ENCODE peak calls at places on chromosome 11, in ten cellular contexts. R is mammary epithelial cell; N is stomach; M is astrocyte; D is heart left ventricle; T is naive thymus-derived CD4-positive, alpha-beta T cell; F is heart right ventricle; G is mesendoderm; Z is ovary; H is hepatocyte. O is an unnamed sample.

GRCh38 chr11:617912-618682 is 2.3 kb upstream of the IRF7 start:
- DNase-seq in F (no peak), D (no peak), G (no peak), H (no peak), M (no peak), N (no peak), T (no peak), Z (peak; percentile 47), R (no peak), O (no peak)

GRCh38 chr11:60953781-60954180 is 1.8 kb upstream of the SLC15A3 start:
- DNase-seq in Z (no peak), R (no peak), D (no peak), F (no peak), H (no peak), N (no peak), M (peak; percentile 12), T (no peak), G (peak; percentile 6), O (peak; percentile 38)

GRCh38 chr11:130606781-130607511 is 158.5 kb downstream of the ADAMTS15 start:
- DNase-seq in D (no peak), N (no peak), Z (peak; percentile 69), G (no peak), F (no peak), H (peak; percentile 48), T (no peak), R (no peak), M (no peak), O (no peak)

GRCh38 chr11:107898270-107898669 is 30.0 kb upstream of the RAB39A start:
- DNase-seq in T (no peak), G (peak; percentile 51), F (no peak), Z (no peak), R (peak; percentile 35), M (peak; percentile 26), H (peak; percentile 26), N (no peak), D (no peak), O (peak; percentile 2)

GRCh38 chr11:57474017-57474750 is 13.9 kb downstream of the RTN4RL2 start:
- DNase-seq in T (no peak), N (no peak), R (no peak), F (no peak), D (no peak), G (no peak), Z (no peak), H (no peak), M (no peak), O (no peak)

GRCh38 chr11:113603277-113604059 is 102.6 kb downstream of the TMPRSS5 start:
- DNase-seq in H (no peak), Z (no peak), D (peak; percentile 76), G (no peak), N (no peak), M (peak; percentile 70), R (no peak), T (no peak), F (peak; percentile 78), O (no peak)

GRCh38 chr11:47950396-47950795 is 30.0 kb upstream of the PTPRJ start:
- DNase-seq in M (no peak), F (peak; percentile 19), T (peak; percentile 78), R (no peak), D (no peak), Z (no peak), G (no peak), N (no peak), H (no peak), O (no peak)

GRCh38 chr11:57801185-57801490 is 39.5 kb downstream of the CTNND1 start:
- DNase-seq in N (no peak), M (no peak), G (no peak), Z (no peak), R (no peak), H (no peak), D (no peak), F (no peak), T (no peak), O (no peak)

GRCh38 chr11:33682446-33682845 is 18.2 kb downstream of the C11orf91 start:
- DNase-seq in G (peak; percentile 73), R (peak; percentile 97), F (no peak), Z (no peak), M (no peak), T (no peak), D (no peak), N (no peak), H (no peak), O (no peak)

GRCh38 chr11:61532136-61533038 is 23.8 kb downstream of the LRRC10B start:
- DNase-seq in F (no peak), N (peak; percentile 40), R (peak; percentile 46), T (peak; percentile 12), D (no peak), Z (no peak), H (peak; percentile 60), G (peak; percentile 82), M (no peak), O (peak; percentile 49)

GRCh38 chr11:76810151-76810853 is 27.1 kb downstream of the TSKU start:
- DNase-seq in N (no peak), M (no peak), T (no peak), G (no peak), Z (peak; percentile 33), H (no peak), D (no peak), R (peak; percentile 56), F (peak; percentile 64), O (peak; percentile 60)

GRCh38 chr11:60315866-60316265 is 11.2 kb upstream of the MS4A6E start:
- DNase-seq in R (no peak), H (no peak), T (no peak), N (no peak), F (no peak), M (no peak), D (no peak), G (no peak), Z (no peak), O (no peak)

GRCh38 chr11:122205036-122205435 is 89.0 kb upstream of the BLID start:
- DNase-seq in D (no peak), F (no peak), Z (no peak), T (no peak), G (no peak), M (no peak), H (no peak), R (no peak), N (no peak), O (no peak)

GRCh38 chr11:83285771-83286528 is at the start of gene CCDC90B:
- DNase-seq in F (peak; percentile 97), M (peak; percentile 97), D (peak; percentile 95), G (peak; percentile 100), T (peak; percentile 95), H (peak; percentile 97), Z (peak; percentile 95), R (peak; percentile 96), N (peak; percentile 96), O (peak; percentile 96)

DNA sequence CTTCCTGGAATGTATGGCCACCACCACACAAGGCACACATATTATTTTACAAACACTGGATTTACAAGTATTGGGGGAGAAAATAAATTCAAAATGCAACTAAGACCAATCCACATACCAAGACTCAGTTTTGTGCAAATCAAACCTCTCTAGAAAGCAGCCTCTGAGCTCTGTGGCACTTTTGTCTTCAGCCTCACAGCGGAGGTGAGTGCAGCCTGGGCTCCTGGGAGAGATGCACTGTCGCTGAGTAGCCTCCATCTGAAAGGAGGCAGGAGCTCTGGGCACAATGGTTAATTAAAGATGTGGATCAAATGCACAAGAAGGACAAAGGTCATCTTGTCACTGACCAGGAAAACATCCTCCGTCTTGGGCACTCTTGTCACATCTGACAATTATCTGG is 34.2 kb downstream of the ZNF195 start:
- DNase-seq in N (no peak), G (no peak), R (no peak), F (no peak), D (no peak), T (no peak), Z (no peak), H (no peak), M (no peak), O (no peak)
- H3K27me3 ChIP-seq in N (no peaks in the 10 kb centered on the region), G (no peaks in the 10 kb centered on the region), R (no peaks in the 10 kb centered on the region), F (peaks cover 27% of the 10 kb centered on the region), D (peaks cover 16% of the 10 kb centered on the region), T (no peaks in the 10 kb centered on the region), Z (no peaks in the 10 kb centered on the region), H (no peaks in the 10 kb centered on the region), M (no peaks in the 10 kb centered on the region), O (no peaks in the 10 kb centered on the region)

DNA sequence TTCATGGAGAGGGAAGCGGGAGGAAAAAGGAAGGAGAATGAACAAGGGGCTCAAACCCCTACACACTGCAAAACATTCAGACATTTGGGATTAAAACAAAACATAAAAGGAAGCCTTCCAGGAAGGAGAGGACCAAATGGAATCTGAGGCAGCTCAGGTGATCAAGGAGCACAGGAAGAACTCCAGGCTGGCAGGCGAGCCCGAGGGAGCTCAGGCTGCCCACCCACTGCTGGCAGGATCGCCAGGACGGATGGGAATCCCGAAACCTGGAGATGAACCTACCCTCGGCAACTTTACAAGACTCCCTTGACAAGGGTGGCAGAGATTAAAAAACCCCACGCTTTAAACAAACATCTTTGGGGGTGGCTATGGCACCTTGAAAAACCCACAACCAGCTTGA is 5.0 kb upstream of the PYGM start:
- DNase-seq in F (no peak), R (no peak), G (no peak), D (no peak), H (no peak), M (no peak), Z (no peak), N (no peak), T (no peak), O (no peak)
- H3K4me1 ChIP-seq in F (peaks cover 51% of the 10 kb centered on the region), R (peaks cover 20% of the 10 kb centered on the region), G (peaks cover 4% of the 10 kb centered on the region), D (peaks cover 11% of the 10 kb centered on the region), H (peaks cover 4% of the 10 kb centered on the region), M (peaks cover 24% of the 10 kb centered on the region), Z (peaks cover 11% of the 10 kb centered on the region), N (peaks cover 88% of the 10 kb centered on the region), T (peaks cover 65% of the 10 kb centered on the region), O (peaks cover 9% of the 10 kb centered on the region)

GRCh38 chr11:117704416-117705150 is 92.4 kb downstream of the DSCAML1 start:
- DNase-seq in G (peak; percentile 33), T (no peak), R (peak; percentile 3), Z (no peak), F (no peak), M (no peak), D (no peak), N (no peak), H (no peak), O (no peak)
- H3K4me3 ChIP-seq in G (no peak overlapping the region), T (no peak overlapping the region), R (no peak overlapping the region), Z (no peak overlapping the region), F (no peak overlapping the region), M (no peak overlapping the region), D (no peak overlapping the region), N (no peak overlapping the region), H (no peak overlapping the region), O (no peak overlapping the region)

DNA sequence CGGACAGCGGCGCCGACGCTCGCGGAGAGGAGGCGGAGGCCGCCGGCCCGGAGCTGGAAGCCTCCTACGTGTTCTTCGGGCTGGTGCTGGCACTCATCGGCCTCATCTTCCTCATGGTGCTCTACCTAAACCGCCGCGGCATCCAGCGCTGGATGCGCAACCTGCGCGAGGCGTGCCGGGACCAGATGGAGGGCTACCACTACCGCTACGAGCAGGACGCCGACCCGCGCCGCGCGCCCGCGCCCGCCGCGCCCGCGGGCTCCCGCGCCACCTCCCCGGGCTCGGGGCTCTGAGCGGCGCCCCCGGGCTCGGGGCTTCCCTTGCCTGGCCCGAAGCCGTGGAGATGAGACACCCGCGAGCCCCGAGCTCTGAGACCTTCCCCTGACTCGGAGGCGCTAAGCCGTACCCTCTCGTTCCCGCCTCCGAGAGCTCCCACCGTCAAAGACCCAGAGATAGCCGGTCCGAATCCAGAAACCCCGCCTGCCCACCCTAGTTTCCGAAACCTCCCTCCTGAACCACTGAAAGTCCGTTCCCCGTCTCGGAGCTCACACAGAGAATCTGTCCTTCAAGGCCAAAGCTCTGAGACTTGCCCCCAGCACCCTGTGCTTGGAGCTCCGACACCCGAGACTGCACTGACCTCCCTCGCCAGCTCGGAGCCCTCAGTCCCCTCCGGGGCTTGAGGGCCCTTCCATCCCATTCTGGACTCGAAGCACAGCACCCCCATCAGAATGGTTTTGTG is 1.5 kb downstream of the TPBGL start:
- DNase-seq in F (no peak), T (no peak), G (no peak), H (no peak), M (no peak), D (no peak), R (no peak), N (peak; percentile 11), Z (no peak), O (no peak)
- H3K27me3 ChIP-seq in F (peaks cover 82% of the 10 kb centered on the region), T (peaks cover 5% of the 10 kb centered on the region), G (peaks cover 25% of the 10 kb centered on the region), H (peaks cover 69% of the 10 kb centered on the region), M (peaks cover 60% of the 10 kb centered on the region), D (peaks cover 37% of the 10 kb centered on the region), R (peaks cover 11% of the 10 kb centered on the region), N (no peaks in the 10 kb centered on the region), Z (no peaks in the 10 kb centered on the region), O (peaks cover 10% of the 10 kb centered on the region)

O was measured in body of pancreas.